ENCODE peak calls at places on chromosomes 2 and 18, in eight cellular contexts. One of them, this sample, is unnamed. For H3K36me3, the result is how much of the 10 kb centered on the place peaks cover.

GRCh38 chr2:38233231-38233983 is 143.7 kb downstream of the ATL2 start:
- DNase-seq in MM.1S: no peak
- DNase-seq in neural progenitor cell: no peak
- DNase-seq in GM23338: peak
- DNase-seq in hepatocyte: peak
- DNase-seq in HCT116: no peak
- DNase-seq in PC-3: peak
- DNase-seq in GM23248: peak
- DNase-seq in this sample: no peak

GRCh38 chr2:176814740-176815367 is 397.7 kb upstream of the HNRNPA3 start:
- DNase-seq in neural progenitor cell: peak
- DNase-seq in HCT116: peak
- DNase-seq in hepatocyte: peak
- DNase-seq in PC-3: peak
- DNase-seq in MM.1S: peak
- DNase-seq in GM23338: peak
- DNase-seq in GM23248: peak
- DNase-seq in this sample: peak

GRCh38 chr2:220241423-220241822 is 614.0 kb downstream of the SLC4A3 start:
- DNase-seq in GM23338: no peak
- DNase-seq in hepatocyte: no peak
- DNase-seq in GM23248: peak
- DNase-seq in MM.1S: no peak
- DNase-seq in HCT116: no peak
- DNase-seq in PC-3: no peak
- DNase-seq in neural progenitor cell: no peak
- DNase-seq in this sample: no peak

GRCh38 chr18:48825101-48825745 is 125.5 kb downstream of the SMAD7 start:
- DNase-seq in neural progenitor cell: no peak
- DNase-seq in GM23248: peak
- DNase-seq in HCT116: no peak
- DNase-seq in GM23338: no peak
- DNase-seq in PC-3: no peak
- DNase-seq in hepatocyte: no peak
- DNase-seq in MM.1S: no peak
- DNase-seq in this sample: no peak

GRCh38 chr2:219836647-219837177 is 209.3 kb downstream of the SLC4A3 start:
- DNase-seq in hepatocyte: no peak
- DNase-seq in MM.1S: no peak
- DNase-seq in HCT116: no peak
- DNase-seq in PC-3: peak
- DNase-seq in GM23248: peak
- DNase-seq in neural progenitor cell: no peak
- DNase-seq in GM23338: no peak
- DNase-seq in this sample: peak

GRCh38 chr2:112204411-112204810 is 50.4 kb downstream of the ZC3H8 start:
- DNase-seq in hepatocyte: no peak
- DNase-seq in HCT116: peak
- DNase-seq in PC-3: no peak
- DNase-seq in GM23338: peak
- DNase-seq in MM.1S: peak
- DNase-seq in GM23248: peak
- DNase-seq in neural progenitor cell: peak
- DNase-seq in this sample: peak

GRCh38 chr18:44654555-44654954 is 26.1 kb upstream of the SETBP1 start:
- DNase-seq in neural progenitor cell: no peak
- DNase-seq in GM23338: no peak
- DNase-seq in MM.1S: no peak
- DNase-seq in GM23248: peak
- DNase-seq in PC-3: peak
- DNase-seq in HCT116: no peak
- DNase-seq in hepatocyte: no peak
- DNase-seq in this sample: no peak

GRCh38 chr2:126883661-126884030 is 15.0 kb upstream of the TEX51 start:
- DNase-seq in neural progenitor cell: no peak
- DNase-seq in MM.1S: no peak
- DNase-seq in PC-3: no peak
- DNase-seq in hepatocyte: no peak
- DNase-seq in GM23248: no peak
- DNase-seq in HCT116: no peak
- DNase-seq in GM23338: no peak
- DNase-seq in this sample: no peak

GRCh38 chr2:216632952-216633615 is at the start of gene IGFBP2:
- DNase-seq in neural progenitor cell: peak
- DNase-seq in HCT116: peak
- DNase-seq in GM23338: peak
- DNase-seq in hepatocyte: peak
- DNase-seq in PC-3: peak
- DNase-seq in GM23248: peak
- DNase-seq in MM.1S: no peak
- DNase-seq in this sample: no peak

GRCh38 chr18:60198063-60198462 is 174.5 kb downstream of the MC4R start:
- DNase-seq in hepatocyte: no peak
- DNase-seq in neural progenitor cell: no peak
- DNase-seq in MM.1S: no peak
- DNase-seq in GM23338: no peak
- DNase-seq in HCT116: no peak
- DNase-seq in PC-3: no peak
- DNase-seq in GM23248: peak
- DNase-seq in this sample: no peak

GRCh38 chr2:190970872-190971506 is 43.0 kb downstream of the STAT1 start:
- DNase-seq in GM23248: no peak
- DNase-seq in GM23338: no peak
- DNase-seq in neural progenitor cell: no peak
- DNase-seq in MM.1S: no peak
- DNase-seq in PC-3: no peak
- DNase-seq in HCT116: no peak
- DNase-seq in hepatocyte: no peak
- DNase-seq in this sample: no peak
- H3K36me3 ChIP-seq in GM23248: half or more
- H3K36me3 ChIP-seq in GM23338: under half
- H3K36me3 ChIP-seq in neural progenitor cell: under half
- H3K36me3 ChIP-seq in MM.1S: under half
- H3K36me3 ChIP-seq in PC-3: half or more
- H3K36me3 ChIP-seq in HCT116: half or more
- H3K36me3 ChIP-seq in hepatocyte: under half
- H3K36me3 ChIP-seq in this sample: half or more

GRCh38 chr18:56889621-56890020 is 238.5 kb downstream of the WDR7 start:
- DNase-seq in HCT116: no peak
- DNase-seq in neural progenitor cell: no peak
- DNase-seq in GM23248: no peak
- DNase-seq in PC-3: no peak
- DNase-seq in MM.1S: no peak
- DNase-seq in GM23338: no peak
- DNase-seq in hepatocyte: no peak
- DNase-seq in this sample: no peak
- H3K27ac ChIP-seq in HCT116: no peak
- H3K27ac ChIP-seq in neural progenitor cell: no peak
- H3K27ac ChIP-seq in GM23248: no peak
- H3K27ac ChIP-seq in PC-3: no peak
- H3K27ac ChIP-seq in MM.1S: no peak
- H3K27ac ChIP-seq in GM23338: no peak
- H3K27ac ChIP-seq in hepatocyte: no peak
- H3K27ac ChIP-seq in this sample: no peak

GRCh38 chr2:10150436-10150835 is 27.9 kb downstream of the RRM2 start:
- DNase-seq in neural progenitor cell: no peak
- DNase-seq in MM.1S: no peak
- DNase-seq in GM23338: no peak
- DNase-seq in PC-3: no peak
- DNase-seq in HCT116: no peak
- DNase-seq in GM23248: no peak
- DNase-seq in hepatocyte: no peak
- DNase-seq in this sample: no peak
- TF ChIP-seq EZH2phosphoT487 in neural progenitor cell: no peak
- TF ChIP-seq EZH2phosphoT487 in MM.1S: no peak
- TF ChIP-seq EZH2phosphoT487 in GM23338: no peak
- TF ChIP-seq EZH2phosphoT487 in PC-3: no peak
- TF ChIP-seq EZH2phosphoT487 in HCT116: no peak
- TF ChIP-seq EZH2phosphoT487 in GM23248: no peak
- TF ChIP-seq EZH2phosphoT487 in hepatocyte: no peak
- TF ChIP-seq EZH2phosphoT487 in this sample: no peak

GRCh38 chr18:12701161-12701560 is 1.4 kb downstream of the CEP76 start:
- DNase-seq in GM23338: no peak
- DNase-seq in MM.1S: no peak
- DNase-seq in neural progenitor cell: no peak
- DNase-seq in HCT116: no peak
- DNase-seq in GM23248: peak
- DNase-seq in hepatocyte: no peak
- DNase-seq in PC-3: peak
- DNase-seq in this sample: no peak
- H3K36me3 ChIP-seq in GM23338: under half
- H3K36me3 ChIP-seq in MM.1S: under half
- H3K36me3 ChIP-seq in neural progenitor cell: under half
- H3K36me3 ChIP-seq in HCT116: under half
- H3K36me3 ChIP-seq in GM23248: under half
- H3K36me3 ChIP-seq in hepatocyte: under half
- H3K36me3 ChIP-seq in PC-3: under half
- H3K36me3 ChIP-seq in this sample: half or more

DNA sequence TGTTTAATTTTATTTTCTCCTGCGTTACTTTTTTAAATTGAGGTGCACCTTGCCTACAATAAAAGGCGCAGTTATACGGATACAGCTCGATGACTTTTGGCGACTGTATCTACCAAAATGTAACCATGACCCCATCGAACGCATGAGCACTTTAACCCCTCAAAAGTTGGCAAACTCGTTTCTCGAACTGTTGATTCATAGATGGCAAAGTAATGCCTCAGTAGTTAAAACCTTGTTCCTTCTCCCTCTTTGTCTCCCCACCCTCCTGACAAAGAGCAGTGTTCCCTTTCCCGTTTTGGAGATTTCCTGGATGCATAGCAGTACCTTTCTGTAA is 577 bp downstream of the MOGAT1 start:
- DNase-seq in HCT116: no peak
- DNase-seq in GM23248: no peak
- DNase-seq in PC-3: no peak
- DNase-seq in MM.1S: no peak
- DNase-seq in neural progenitor cell: no peak
- DNase-seq in GM23338: peak
- DNase-seq in hepatocyte: no peak
- DNase-seq in this sample: no peak
- H3K27ac ChIP-seq in HCT116: no peak
- H3K27ac ChIP-seq in GM23248: no peak
- H3K27ac ChIP-seq in PC-3: no peak
- H3K27ac ChIP-seq in MM.1S: no peak
- H3K27ac ChIP-seq in neural progenitor cell: no peak
- H3K27ac ChIP-seq in GM23338: no peak
- H3K27ac ChIP-seq in hepatocyte: no peak
- H3K27ac ChIP-seq in this sample: no peak

GRCh38 chr2:79887747-79888374 is 375.0 kb downstream of the CTNNA2 start:
- DNase-seq in hepatocyte: peak
- DNase-seq in GM23248: peak
- DNase-seq in MM.1S: peak
- DNase-seq in GM23338: peak
- DNase-seq in PC-3: peak
- DNase-seq in HCT116: peak
- DNase-seq in neural progenitor cell: peak
- DNase-seq in this sample: peak
- TF ChIP-seq EZH2phosphoT487 in hepatocyte: no peak
- TF ChIP-seq EZH2phosphoT487 in GM23248: no peak
- TF ChIP-seq EZH2phosphoT487 in MM.1S: no peak
- TF ChIP-seq EZH2phosphoT487 in GM23338: no peak
- TF ChIP-seq EZH2phosphoT487 in PC-3: no peak
- TF ChIP-seq EZH2phosphoT487 in HCT116: no peak
- TF ChIP-seq EZH2phosphoT487 in neural progenitor cell: no peak
- TF ChIP-seq EZH2phosphoT487 in this sample: no peak

DNA sequence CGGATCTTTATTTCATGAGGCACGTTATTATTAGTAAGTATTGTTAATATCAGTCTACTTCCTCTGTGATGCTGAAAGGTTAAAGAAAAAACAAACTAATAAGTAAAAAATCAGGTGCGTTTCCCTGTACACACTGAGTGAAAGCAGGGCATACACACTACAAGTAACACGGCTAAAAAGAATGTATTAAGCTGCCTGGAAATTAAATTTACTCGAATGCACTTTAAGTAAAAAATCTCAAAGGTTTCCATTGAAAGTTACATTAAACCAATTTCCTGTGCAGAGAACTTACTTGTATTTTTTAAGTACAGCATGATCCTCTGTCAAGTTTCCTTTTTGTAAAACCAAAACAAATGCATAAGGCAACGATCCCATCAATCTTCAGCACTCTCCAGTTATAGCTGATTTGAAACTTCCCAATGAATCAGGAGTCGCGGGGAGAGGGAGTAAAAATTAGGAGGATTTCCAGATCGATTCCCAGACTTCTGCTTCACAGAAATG is 637 bp downstream of the BCL2 start:
- DNase-seq in MM.1S: peak
- DNase-seq in hepatocyte: no peak
- DNase-seq in GM23338: no peak
- DNase-seq in GM23248: no peak
- DNase-seq in HCT116: no peak
- DNase-seq in neural progenitor cell: no peak
- DNase-seq in PC-3: no peak
- DNase-seq in this sample: no peak
- H3K36me3 ChIP-seq in MM.1S: under half
- H3K36me3 ChIP-seq in hepatocyte: under half
- H3K36me3 ChIP-seq in GM23338: under half
- H3K36me3 ChIP-seq in GM23248: under half
- H3K36me3 ChIP-seq in HCT116: under half
- H3K36me3 ChIP-seq in neural progenitor cell: under half
- H3K36me3 ChIP-seq in PC-3: under half
- H3K36me3 ChIP-seq in this sample: under half

DNA sequence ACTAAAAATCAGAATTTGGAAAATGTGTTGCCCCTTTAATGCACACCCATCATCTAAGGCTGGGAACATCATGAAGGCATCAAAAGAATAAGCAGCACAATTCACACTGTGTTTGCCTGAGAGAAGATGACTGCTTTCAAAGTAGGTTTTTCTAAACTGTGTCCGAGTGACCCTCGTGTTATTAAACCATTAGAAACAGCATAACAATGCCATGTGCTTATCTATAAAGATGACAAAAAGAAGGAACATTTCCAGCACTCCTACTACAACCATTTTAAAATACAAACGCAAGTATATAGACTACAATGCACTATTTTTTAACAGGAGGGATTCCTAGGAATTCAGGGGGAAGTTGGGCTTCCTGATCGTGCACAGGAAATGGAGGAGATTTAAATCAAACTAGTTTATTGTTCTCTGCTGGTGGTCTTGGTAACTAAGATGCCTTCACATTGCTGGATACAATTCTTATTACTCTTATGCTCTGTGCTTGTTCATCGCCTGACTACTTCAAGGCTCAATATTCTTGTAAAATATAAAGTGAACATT is 305.9 kb upstream of the CCDC68 start:
- DNase-seq in HCT116: no peak
- DNase-seq in hepatocyte: no peak
- DNase-seq in GM23248: no peak
- DNase-seq in GM23338: no peak
- DNase-seq in PC-3: no peak
- DNase-seq in MM.1S: no peak
- DNase-seq in neural progenitor cell: no peak
- DNase-seq in this sample: no peak
- H3K27ac ChIP-seq in HCT116: no peak
- H3K27ac ChIP-seq in hepatocyte: no peak
- H3K27ac ChIP-seq in GM23248: no peak
- H3K27ac ChIP-seq in GM23338: peak
- H3K27ac ChIP-seq in PC-3: no peak
- H3K27ac ChIP-seq in MM.1S: peak
- H3K27ac ChIP-seq in neural progenitor cell: no peak
- H3K27ac ChIP-seq in this sample: no peak

This sample was measured in OCI-LY7.